ENCODE peak calls at places on chromosomes 7 and 10, in four cellular contexts. D is fibroblast of villous mesenchyme, T is sigmoid colon, R is colonic mucosa. X is an unnamed sample.

GRCh38 chr10:25294032-25294926 is 119.5 kb downstream of the GPR158 start:
- DNase-seq in T (no peak), D (no peak), R (no peak), X (peak; percentile 21)

GRCh38 chr7:130994378-130995115 is 260.5 kb upstream of the KLF14 start:
- DNase-seq in D (no peak), R (peak; percentile 61), T (no peak), X (no peak)

GRCh38 chr7:55441668-55442305 is 76.7 kb downstream of the LANCL2 start:
- DNase-seq in R (no peak), D (peak; percentile 80), T (no peak), X (peak; percentile 91)

GRCh38 chr7:128104109-128104742 is 73.0 kb upstream of the LRRC4 start:
- DNase-seq in D (peak; percentile 18), T (no peak), R (no peak), X (no peak)

GRCh38 chr7:29884399-29885272 is 78.3 kb downstream of the WIPF3 start:
- DNase-seq in R (peak; percentile 58), D (no peak), T (no peak), X (no peak)

GRCh38 chr10:63425512-63425911 is 40.3 kb downstream of the JMJD1C start:
- DNase-seq in R (no peak), D (peak; percentile 31), T (no peak), X (no peak)

GRCh38 chr7:74236284-74236683 is 17.9 kb downstream of the RFC2 start:
- DNase-seq in D (peak; percentile 30), T (no peak), R (no peak), X (peak; percentile 21)

GRCh38 chr7:120988591-120989299 is at the start of gene CPED1:
- DNase-seq in R (peak; percentile 73), D (peak; percentile 91), T (peak; percentile 91), X (peak; percentile 96)

GRCh38 chr10:62937674-62938073 is 121.5 kb upstream of the EGR2 start:
- DNase-seq in R (no peak), D (no peak), T (no peak), X (no peak)

GRCh38 chr10:58704226-58705200 is 191.8 kb downstream of the BICC1 start:
- DNase-seq in T (no peak), D (no peak), R (no peak), X (peak; percentile 82)

GRCh38 chr7:132461043-132461592 is 115.2 kb downstream of the PLXNA4 start:
- DNase-seq in R (no peak), D (no peak), T (no peak), X (no peak)

GRCh38 chr7:121139427-121139826 is 150.9 kb downstream of the CPED1 start:
- DNase-seq in R (no peak), D (peak; percentile 29), T (no peak), X (peak; percentile 18)

GRCh38 chr7:29987821-29988317 is 1.7 kb downstream of the SCRN1 start:
- DNase-seq in D (peak; percentile 88), T (no peak), R (no peak), X (peak; percentile 88)

GRCh38 chr7:7695418-7695817 is 23.0 kb downstream of the RPA3 start:
- DNase-seq in T (no peak), D (no peak), R (no peak), X (peak; percentile 18)

GRCh38 chr10:59575269-59575668 is 134.4 kb downstream of the SLC16A9 start:
- DNase-seq in D (no peak), T (no peak), R (no peak), X (no peak)

GRCh38 chr10:86652361-86653202 is 1.8 kb upstream of the OPN4 start:
- DNase-seq in R (no peak), T (peak; percentile 53), D (no peak), X (no peak)

GRCh38 chr7:134787064-134787463 is 7.6 kb downstream of the CALD1 start:
- DNase-seq in R (no peak), T (no peak), D (peak; percentile 33), X (no peak)

GRCh38 chr7:100434297-100435144 is 1.8 kb downstream of the PPP1R35 start:
- DNase-seq in R (no peak), D (no peak), T (peak; percentile 55), X (no peak)

GRCh38 chr10:63883861-63884260 is 362.7 kb downstream of the REEP3 start:
- DNase-seq in D (no peak), R (no peak), T (no peak), X (no peak)

GRCh38 chr10:111556666-111557065 is 479.8 kb downstream of the ADRA2A start:
- DNase-seq in R (no peak), D (peak; percentile 3), T (no peak), X (no peak)

GRCh38 chr7:46654546-46655443 is 733.7 kb upstream of the IGFBP3 start:
- DNase-seq in R (no peak), D (no peak), T (no peak), X (peak; percentile 34)

GRCh38 chr10:132211246-132211645 is 24.5 kb downstream of the DPYSL4 start:
- DNase-seq in R (no peak), T (no peak), D (no peak), X (no peak)

GRCh38 chr10:79425074-79425532 is 20.3 kb downstream of the ZCCHC24 start:
- DNase-seq in R (no peak), D (no peak), T (peak; percentile 69), X (no peak)

GRCh38 chr10:124521429-124521871 is 59.8 kb downstream of the LHPP start:
- DNase-seq in D (no peak), T (peak; percentile 66), R (no peak), X (no peak)

GRCh38 chr10:28939352-28940157 is 262.2 kb downstream of the BAMBI start:
- DNase-seq in T (peak; percentile 68), R (peak; percentile 32), D (peak; percentile 91), X (no peak)

GRCh38 chr10:132421377-132422168 is 24.6 kb downstream of the PWWP2B start:
- DNase-seq in R (peak; percentile 91), T (peak; percentile 92), D (peak; percentile 74), X (peak; percentile 70)

GRCh38 chr7:32502656-32503189 is 7.4 kb downstream of the AVL9 start:
- DNase-seq in D (no peak), T (no peak), R (no peak), X (no peak)

GRCh38 chr7:46738165-46738564 is 817.1 kb upstream of the IGFBP3 start:
- DNase-seq in D (no peak), T (no peak), R (no peak), X (peak; percentile 15)

DNA sequence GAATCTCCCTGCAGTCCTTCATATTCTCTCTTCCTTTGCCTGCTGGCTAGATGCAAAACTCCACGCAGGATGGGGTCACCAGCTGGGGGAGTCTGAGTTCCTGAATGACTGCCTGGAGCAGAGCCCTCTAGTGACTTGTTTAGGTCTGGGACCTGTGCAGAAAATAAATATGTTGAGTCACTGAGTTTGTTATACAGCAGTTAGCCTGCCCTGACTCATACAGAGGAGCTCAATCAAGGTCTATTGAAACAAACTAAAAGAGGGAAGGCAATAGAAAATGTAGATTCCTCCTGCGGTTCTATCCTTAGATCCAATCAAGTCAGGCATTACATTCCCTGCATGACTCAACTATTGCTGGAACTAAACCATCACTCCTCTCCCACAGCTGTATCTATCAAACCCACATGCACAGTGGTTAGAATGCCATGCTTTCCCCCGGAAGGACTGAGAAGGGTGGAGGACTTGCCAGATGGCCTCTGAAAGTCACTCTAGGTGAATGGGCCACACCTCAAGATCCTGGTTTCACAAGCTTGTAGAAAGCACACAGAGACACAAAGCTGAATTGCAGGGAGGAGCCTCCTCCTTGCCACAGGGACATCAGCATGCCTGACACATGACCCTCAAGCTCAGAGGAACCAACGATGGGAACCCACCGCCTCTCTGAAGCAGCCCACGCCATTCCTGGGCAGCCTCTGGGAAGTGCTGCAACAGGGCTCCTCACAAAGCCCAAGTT is 73.9 kb downstream of the SH3PXD2A start:
- DNase-seq in T (no peak), D (peak; percentile 66), R (peak; percentile 82), X (peak; percentile 95)
- H3K4me3 ChIP-seq in T (no peak overlapping the region), D (no peak overlapping the region), R (no peak overlapping the region), X (no peak overlapping the region)

GRCh38 chr7:102255916-102256315 is 30.8 kb upstream of the SH2B2 start:
- DNase-seq in D (no peak), T (no peak), R (no peak), X (no peak)

GRCh38 chr7:102253076-102253972 is 33.3 kb upstream of the SH2B2 start:
- DNase-seq in R (no peak), D (no peak), T (no peak), X (no peak)

GRCh38 chr7:102253973-102254370 is 32.7 kb upstream of the SH2B2 start:
- DNase-seq in R (no peak), D (no peak), T (no peak), X (no peak)

GRCh38 chr7:102254521-102254920 is 32.1 kb upstream of the SH2B2 start:
- DNase-seq in R (no peak), T (no peak), D (no peak), X (no peak)

DNA sequence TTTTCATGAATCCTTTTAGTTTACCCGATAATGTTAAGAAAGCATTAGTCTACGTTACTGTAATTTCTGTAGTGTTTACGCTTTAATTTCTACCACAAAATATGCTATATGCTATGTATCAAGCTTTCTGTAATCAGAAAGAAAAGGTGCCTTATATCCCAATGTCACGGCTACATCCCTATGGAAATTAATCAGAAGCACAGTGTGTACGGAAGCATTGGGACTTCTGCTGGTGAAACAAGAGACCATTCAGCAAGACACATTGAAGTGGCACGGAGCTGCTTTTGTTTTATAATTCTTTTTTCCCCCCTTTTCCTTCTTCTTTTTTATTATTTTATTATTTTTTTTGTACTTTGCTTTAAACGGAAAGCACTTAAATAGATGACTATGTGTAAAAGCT is 31.2 kb upstream of the SH2B2 start:
- DNase-seq in R (no peak), T (no peak), D (no peak), X (no peak)
- TF ChIP-seq CTCF in R (no peak), T (no peak), D (no peak), X (no peak)

GRCh38 chr7:15685358-15686181 is 913 bp downstream of the MEOX2 start:
- DNase-seq in R (peak; percentile 27), T (peak; percentile 73), D (peak; percentile 63), X (peak; percentile 86)
- H3K4me3 ChIP-seq in R (peak overlapping the region; percentile 31), T (peak overlapping the region; percentile 53), D (peak overlapping the region; percentile 6), X (peak overlapping the region; percentile 73)

GRCh38 chr10:12800302-12800701 is 201.2 kb downstream of the CCDC3 start:
- DNase-seq in D (no peak), T (no peak), R (no peak), X (no peak)
- TF ChIP-seq CTCF in D (no peak), T (no peak), R (no peak), X (no peak)

GRCh38 chr10:4345842-4346241 is 480.2 kb upstream of the AKR1E2 start:
- DNase-seq in D (no peak), T (no peak), R (no peak), X (peak; percentile 17)
- H3K4me3 ChIP-seq in D (no peak overlapping the region), T (no peak overlapping the region), R (no peak overlapping the region), X (no peak overlapping the region)

GRCh38 chr7:98872328-98872924 is 2.6 kb upstream of the TMEM130 start:
- DNase-seq in T (peak; percentile 3), R (no peak), D (no peak), X (no peak)
- TF ChIP-seq CTCF in T (no peak), R (peak; percentile 16), D (peak; percentile 12), X (no peak)